ENCODE peak calls at places on chromosomes 13 and 19, in four cellular contexts. One of them, this sample, is unnamed.

GRCh38 chr19:18317998-18318800 is 4.7 kb downstream of the LSM4 start:
- DNase-seq in GM12878: no peak
- DNase-seq in HepG2: peak; percentile 54
- DNase-seq in H1: no peak
- DNase-seq in this sample: no peak

GRCh38 chr13:29922281-29922821 is 71.9 kb upstream of the UBL3 start:
- DNase-seq in H1: no peak
- DNase-seq in GM12878: no peak
- DNase-seq in HepG2: no peak
- DNase-seq in this sample: no peak

GRCh38 chr19:46014534-46014933 is 8.3 kb downstream of the PGLYRP1 start:
- DNase-seq in H1: no peak
- DNase-seq in HepG2: no peak
- DNase-seq in GM12878: no peak
- DNase-seq in this sample: no peak

GRCh38 chr19:13083627-13084026 is 19.0 kb downstream of the LYL1 start:
- DNase-seq in HepG2: no peak
- DNase-seq in H1: no peak
- DNase-seq in GM12878: no peak
- DNase-seq in this sample: no peak

GRCh38 chr13:20064128-20064527 is 96.7 kb downstream of the GJA3 start:
- DNase-seq in GM12878: no peak
- DNase-seq in HepG2: no peak
- DNase-seq in H1: no peak
- DNase-seq in this sample: no peak

GRCh38 chr19:54574051-54574450 is 461 bp downstream of the LILRA2 start:
- DNase-seq in GM12878: no peak
- DNase-seq in H1: no peak
- DNase-seq in HepG2: no peak
- DNase-seq in this sample: no peak

GRCh38 chr13:48429886-48430285 is 17.0 kb upstream of the LPAR6 start:
- DNase-seq in GM12878: no peak
- DNase-seq in HepG2: no peak
- DNase-seq in H1: no peak
- DNase-seq in this sample: no peak

GRCh38 chr19:343451-343931 is 1.1 kb downstream of the MIER2 start:
- DNase-seq in H1: no peak
- DNase-seq in HepG2: no peak
- DNase-seq in GM12878: no peak
- DNase-seq in this sample: no peak

GRCh38 chr13:93767231-93767916 is 540.8 kb downstream of the GPC6 start:
- DNase-seq in GM12878: no peak
- DNase-seq in H1: no peak
- DNase-seq in HepG2: peak; percentile 85
- DNase-seq in this sample: no peak

GRCh38 chr13:58587183-58587582 is 955.6 kb downstream of the PCDH17 start:
- DNase-seq in HepG2: no peak
- DNase-seq in GM12878: peak; percentile 9
- DNase-seq in H1: no peak
- DNase-seq in this sample: no peak

GRCh38 chr13:48843630-48844380 is 131.9 kb upstream of the FNDC3A start:
- DNase-seq in H1: no peak
- DNase-seq in HepG2: no peak
- DNase-seq in GM12878: no peak
- DNase-seq in this sample: no peak

GRCh38 chr13:84430441-84430840 is 548.2 kb upstream of the SLITRK1 start:
- DNase-seq in H1: no peak
- DNase-seq in GM12878: no peak
- DNase-seq in HepG2: no peak
- DNase-seq in this sample: no peak

GRCh38 chr13:102704238-102704750 is 9.4 kb upstream of the METTL21C start:
- DNase-seq in HepG2: no peak
- DNase-seq in H1: no peak
- DNase-seq in GM12878: no peak
- DNase-seq in this sample: no peak

GRCh38 chr19:49361438-49362047 is 673 bp downstream of the TEAD2 start:
- DNase-seq in GM12878: no peak
- DNase-seq in H1: no peak
- DNase-seq in HepG2: peak; percentile 70
- DNase-seq in this sample: no peak

GRCh38 chr13:43877788-43878187 is 1.8 kb downstream of the CCDC122 start:
- DNase-seq in HepG2: no peak
- DNase-seq in GM12878: no peak
- DNase-seq in H1: no peak
- DNase-seq in this sample: no peak

GRCh38 chr13:47661076-47661475 is 340.0 kb downstream of the SUCLA2 start:
- DNase-seq in H1: no peak
- DNase-seq in GM12878: no peak
- DNase-seq in HepG2: no peak
- DNase-seq in this sample: no peak

GRCh38 chr19:47704656-47705055 is 8.6 kb upstream of the EHD2 start:
- DNase-seq in H1: no peak
- DNase-seq in HepG2: no peak
- DNase-seq in GM12878: no peak
- DNase-seq in this sample: no peak

GRCh38 chr13:76808927-76809326 is 77.3 kb downstream of the KCTD12 start:
- DNase-seq in GM12878: no peak
- DNase-seq in HepG2: no peak
- DNase-seq in H1: no peak
- DNase-seq in this sample: no peak

GRCh38 chr19:50378169-50378862 is 2.1 kb downstream of the NR1H2 start:
- DNase-seq in H1: no peak
- DNase-seq in HepG2: no peak
- DNase-seq in GM12878: no peak
- DNase-seq in this sample: no peak

GRCh38 chr19:12052571-12053169 is at the start of gene ZNF878:
- DNase-seq in GM12878: peak; percentile 67
- DNase-seq in HepG2: peak; percentile 97
- DNase-seq in H1: peak; percentile 95
- DNase-seq in this sample: peak; percentile 98

GRCh38 chr19:609001-609340 is 19.3 kb downstream of the HCN2 start:
- DNase-seq in H1: no peak
- DNase-seq in HepG2: no peak
- DNase-seq in GM12878: no peak
- DNase-seq in this sample: no peak

GRCh38 chr19:18932216-18932841 is 8.7 kb downstream of the HOMER3 start:
- DNase-seq in H1: peak; percentile 95
- DNase-seq in HepG2: no peak
- DNase-seq in GM12878: no peak
- DNase-seq in this sample: peak; percentile 68

GRCh38 chr13:31468114-31468902 is 268.5 kb downstream of the B3GLCT start:
- DNase-seq in H1: no peak
- DNase-seq in GM12878: no peak
- DNase-seq in HepG2: no peak
- DNase-seq in this sample: no peak

GRCh38 chr19:18674616-18675015 is 8.9 kb upstream of the CRTC1 start:
- DNase-seq in GM12878: no peak
- DNase-seq in H1: no peak
- DNase-seq in HepG2: no peak
- DNase-seq in this sample: no peak

GRCh38 chr19:50793558-50794065 is 3.4 kb downstream of the ACP4 start:
- DNase-seq in GM12878: no peak
- DNase-seq in H1: no peak
- DNase-seq in HepG2: no peak
- DNase-seq in this sample: no peak

GRCh38 chr19:39196860-39197562 is at the start of gene NCCRP1:
- DNase-seq in GM12878: no peak
- DNase-seq in H1: no peak
- DNase-seq in HepG2: no peak
- DNase-seq in this sample: no peak

GRCh38 chr19:45103625-45104319 is 10.8 kb downstream of the PPP1R37 start:
- DNase-seq in GM12878: no peak
- DNase-seq in H1: no peak
- DNase-seq in HepG2: peak; percentile 73
- DNase-seq in this sample: no peak

GRCh38 chr13:69947577-69947976 is 160.0 kb upstream of the ATXN8OS start:
- DNase-seq in HepG2: no peak
- DNase-seq in GM12878: no peak
- DNase-seq in H1: no peak
- DNase-seq in this sample: no peak

GRCh38 chr13:41017153-41017552 is 2.0 kb downstream of the ELF1 start:
- DNase-seq in HepG2: no peak
- DNase-seq in GM12878: no peak
- DNase-seq in H1: no peak
- DNase-seq in this sample: no peak
- TF ChIP-seq YY1 in HepG2: no peak
- TF ChIP-seq YY1 in GM12878: peak; percentile 54
- TF ChIP-seq YY1 in H1: no peak
- TF ChIP-seq YY1 in this sample: no peak

GRCh38 chr13:21240586-21240985 is 64.1 kb downstream of the MRPL57 start:
- DNase-seq in GM12878: no peak
- DNase-seq in HepG2: no peak
- DNase-seq in H1: no peak
- DNase-seq in this sample: no peak
- TF ChIP-seq ZNF274 in GM12878: no peak
- TF ChIP-seq ZNF274 in HepG2: no peak
- TF ChIP-seq ZNF274 in H1: no peak
- TF ChIP-seq ZNF274 in this sample: no peak

GRCh38 chr19:55641376-55642152 is 762 bp downstream of the ZNF580 start:
- DNase-seq in H1: no peak
- DNase-seq in HepG2: no peak
- DNase-seq in GM12878: no peak
- DNase-seq in this sample: no peak
- TF ChIP-seq SUZ12 in H1: no peak
- TF ChIP-seq SUZ12 in HepG2: no peak
- TF ChIP-seq SUZ12 in GM12878: no peak
- TF ChIP-seq SUZ12 in this sample: no peak

GRCh38 chr13:110307697-110308376 is 753 bp downstream of the COL4A2 start:
- DNase-seq in H1: no peak
- DNase-seq in HepG2: no peak
- DNase-seq in GM12878: no peak
- DNase-seq in this sample: no peak
- TF ChIP-seq YY1 in H1: no peak
- TF ChIP-seq YY1 in HepG2: no peak
- TF ChIP-seq YY1 in GM12878: no peak
- TF ChIP-seq YY1 in this sample: no peak

GRCh38 chr19:5711713-5712161 is 8.2 kb downstream of the LONP1 start:
- DNase-seq in H1: no peak
- DNase-seq in HepG2: no peak
- DNase-seq in GM12878: no peak
- DNase-seq in this sample: no peak

GRCh38 chr19:5714819-5715218 is 5.1 kb downstream of the LONP1 start:
- DNase-seq in H1: no peak
- DNase-seq in GM12878: no peak
- DNase-seq in HepG2: no peak
- DNase-seq in this sample: no peak

GRCh38 chr19:5707576-5708575 is 12.1 kb downstream of the LONP1 start:
- DNase-seq in H1: no peak
- DNase-seq in HepG2: no peak
- DNase-seq in GM12878: no peak
- DNase-seq in this sample: no peak

GRCh38 chr19:5713228-5713627 is 6.7 kb downstream of the LONP1 start:
- DNase-seq in HepG2: no peak
- DNase-seq in GM12878: no peak
- DNase-seq in H1: no peak
- DNase-seq in this sample: no peak

GRCh38 chr19:5711025-5711424 is 8.9 kb downstream of the LONP1 start:
- DNase-seq in H1: no peak
- DNase-seq in GM12878: no peak
- DNase-seq in HepG2: no peak
- DNase-seq in this sample: no peak
- TF ChIP-seq ZNF274 in H1: no peak
- TF ChIP-seq ZNF274 in GM12878: no peak
- TF ChIP-seq ZNF274 in HepG2: no peak
- TF ChIP-seq ZNF274 in this sample: no peak

GRCh38 chr19:1942934-1943555 is 2.1 kb downstream of the CSNK1G2 start:
- DNase-seq in HepG2: no peak
- DNase-seq in H1: no peak
- DNase-seq in GM12878: no peak
- DNase-seq in this sample: no peak
- TF ChIP-seq SUZ12 in HepG2: no peak
- TF ChIP-seq SUZ12 in H1: no peak
- TF ChIP-seq SUZ12 in GM12878: no peak
- TF ChIP-seq SUZ12 in this sample: no peak

GRCh38 chr13:87570669-87571068 is 100.5 kb upstream of the SLITRK5 start:
- DNase-seq in H1: no peak
- DNase-seq in HepG2: no peak
- DNase-seq in GM12878: no peak
- DNase-seq in this sample: no peak
- TF ChIP-seq YY1 in H1: no peak
- TF ChIP-seq YY1 in HepG2: no peak
- TF ChIP-seq YY1 in GM12878: no peak
- TF ChIP-seq YY1 in this sample: no peak

GRCh38 chr13:80551650-80552497 is 210.9 kb upstream of the SPRY2 start:
- DNase-seq in H1: no peak
- DNase-seq in HepG2: no peak
- DNase-seq in GM12878: no peak
- DNase-seq in this sample: no peak

GRCh38 chr13:80550856-80551532 is 210.1 kb upstream of the SPRY2 start:
- DNase-seq in H1: no peak
- DNase-seq in HepG2: no peak
- DNase-seq in GM12878: no peak
- DNase-seq in this sample: no peak

GRCh38 chr13:80547341-80547740 is 206.4 kb upstream of the SPRY2 start:
- DNase-seq in H1: no peak
- DNase-seq in GM12878: no peak
- DNase-seq in HepG2: no peak
- DNase-seq in this sample: no peak

GRCh38 chr13:80553041-80553440 is 212.1 kb upstream of the SPRY2 start:
- DNase-seq in H1: no peak
- DNase-seq in GM12878: no peak
- DNase-seq in HepG2: no peak
- DNase-seq in this sample: no peak

GRCh38 chr13:80547885-80548284 is 207.0 kb upstream of the SPRY2 start:
- DNase-seq in GM12878: no peak
- DNase-seq in H1: no peak
- DNase-seq in HepG2: no peak
- DNase-seq in this sample: no peak
- TF ChIP-seq ZNF274 in GM12878: no peak
- TF ChIP-seq ZNF274 in H1: no peak
- TF ChIP-seq ZNF274 in HepG2: no peak
- TF ChIP-seq ZNF274 in this sample: no peak

DNA sequence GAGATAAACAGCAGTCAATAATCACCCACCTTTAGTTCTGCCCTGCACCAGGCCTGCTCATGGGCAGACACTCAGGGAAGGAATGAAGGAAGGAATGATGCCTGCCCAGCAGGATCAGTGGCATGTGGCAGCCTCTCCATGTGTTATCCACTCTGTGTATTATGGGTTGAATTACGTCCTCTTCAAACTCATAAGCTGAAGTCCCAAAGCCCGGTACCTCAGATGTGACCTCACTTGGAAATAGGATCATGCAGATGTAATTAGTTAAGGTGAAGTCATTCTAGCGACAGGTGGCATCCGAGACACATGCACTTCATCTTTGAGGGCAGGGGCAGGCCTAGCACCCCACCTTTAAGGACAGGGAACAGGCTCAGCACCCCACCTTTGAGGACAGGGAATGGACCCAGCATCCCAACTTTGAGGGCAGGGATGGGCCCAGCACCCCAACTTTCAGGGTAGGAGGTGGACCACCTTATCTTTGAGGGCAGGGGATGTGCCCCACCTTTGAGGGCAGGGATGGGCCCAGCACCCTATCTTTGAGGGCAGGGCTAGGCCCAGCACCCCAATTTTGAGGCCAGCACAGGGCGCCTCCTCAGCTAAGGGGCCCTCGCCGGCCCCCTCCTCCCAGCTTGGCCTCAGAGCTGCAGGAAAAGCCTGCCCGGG is 127.6 kb downstream of the URI1 start:
- DNase-seq in GM12878: no peak
- DNase-seq in HepG2: no peak
- DNase-seq in H1: no peak
- DNase-seq in this sample: no peak
- TF ChIP-seq SUZ12 in GM12878: no peak
- TF ChIP-seq SUZ12 in HepG2: no peak
- TF ChIP-seq SUZ12 in H1: no peak
- TF ChIP-seq SUZ12 in this sample: no peak

This sample was measured in NT2/D1.